ENCODE peak calls at places on chromosomes 12 and 14, in four cellular contexts. I is tibial nerve, M is Peyer's patch, L is upper lobe of left lung. Y is an unnamed sample.

GRCh38 chr12:67442347-67442841 is 173.2 kb downstream of the CAND1 start:
- DNase-seq in L (no peak), M (no peak), I (no peak), Y (no peak)

GRCh38 chr14:96806836-96807235 is 9.7 kb downstream of the VRK1 start:
- DNase-seq in M (no peak), I (no peak), L (no peak), Y (no peak)

GRCh38 chr12:16586350-16587109 is 19.4 kb downstream of the LMO3 start:
- DNase-seq in L (no peak), M (no peak), I (no peak), Y (no peak)

GRCh38 chr12:77725611-77726010 is 105.1 kb upstream of the NAV3 start:
- DNase-seq in L (no peak), M (no peak), I (no peak), Y (no peak)

GRCh38 chr12:62259311-62259992 is 752 bp upstream of the USP15 start:
- DNase-seq in M (no peak), L (no peak), I (no peak), Y (no peak)

GRCh38 chr14:79376557-79376956 is 834.7 kb downstream of the DIO2 start:
- DNase-seq in I (no peak), L (no peak), M (no peak), Y (no peak)

GRCh38 chr14:102945346-102946130 is 23.1 kb downstream of the AMN start:
- DNase-seq in I (no peak), L (peak; percentile 64), M (no peak), Y (peak; percentile 34)

GRCh38 chr12:49888461-49889151 is 15.1 kb downstream of the FAIM2 start:
- DNase-seq in M (no peak), I (no peak), L (no peak), Y (no peak)

GRCh38 chr14:100896369-100897060 is 7.0 kb downstream of the RTL1 start:
- DNase-seq in I (no peak), M (peak; percentile 7), L (peak; percentile 45), Y (no peak)
- TF ChIP-seq POLR2A in I (no peak), M (no peak), L (no peak), Y (no peak)

DNA sequence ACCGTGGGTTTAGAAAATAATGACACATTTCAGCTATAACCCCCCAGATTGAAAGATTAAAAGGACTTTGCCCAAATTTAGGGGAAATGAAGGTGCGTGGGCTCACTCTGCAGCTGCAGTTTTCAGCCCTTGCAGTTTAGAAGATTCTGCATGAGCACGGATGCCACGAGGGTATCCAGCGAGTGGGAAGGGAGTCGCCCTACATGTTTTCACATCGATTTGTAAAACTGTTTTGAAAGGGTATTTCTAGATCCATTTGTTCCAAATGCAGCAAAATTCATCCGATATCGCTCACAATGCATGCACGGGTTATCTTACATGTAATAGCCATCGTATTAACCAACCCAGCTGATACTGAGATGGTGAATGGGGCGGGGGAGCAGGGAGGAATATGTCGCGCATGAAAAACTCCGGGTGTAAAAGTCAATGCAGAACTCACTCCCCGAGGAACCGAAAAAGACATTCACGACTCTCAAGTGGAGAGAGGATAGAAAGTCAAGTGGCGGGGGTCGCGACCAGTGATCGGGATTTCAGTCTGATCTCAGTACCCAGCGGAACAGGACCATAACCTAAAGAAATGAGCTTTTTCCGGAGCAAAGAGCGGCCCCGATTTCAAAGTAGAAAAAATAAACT is 4.9 kb upstream of the CCND2 start:
- DNase-seq in I (no peak), M (no peak), L (no peak), Y (no peak)
- H3K4me3 ChIP-seq in I (peak overlapping the region; percentile 73), M (peak overlapping the region; percentile 55), L (no peak overlapping the region), Y (peak overlapping the region; percentile 80)

GRCh38 chr12:108696996-108697290 is 34.4 kb downstream of the CORO1C start:
- DNase-seq in L (no peak), M (no peak), I (no peak), Y (no peak)
- H3K36me3 ChIP-seq in L (peaks cover 32% of the 10 kb centered on the region), M (peaks cover 29% of the 10 kb centered on the region), I (no peaks in the 10 kb centered on the region), Y (peaks cover 13% of the 10 kb centered on the region)

GRCh38 chr12:3298603-3299002 is 192.4 kb upstream of the PRMT8 start:
- DNase-seq in L (no peak), M (no peak), I (no peak), Y (no peak)

GRCh38 chr12:3302406-3303041 is 188.5 kb upstream of the PRMT8 start:
- DNase-seq in L (no peak), M (no peak), I (no peak), Y (no peak)

GRCh38 chr12:3300833-3301401 is 190.1 kb upstream of the PRMT8 start:
- DNase-seq in I (no peak), L (no peak), M (no peak), Y (no peak)

GRCh38 chr12:3303410-3304136 is 187.4 kb upstream of the PRMT8 start:
- DNase-seq in M (no peak), I (no peak), L (no peak), Y (no peak)

DNA sequence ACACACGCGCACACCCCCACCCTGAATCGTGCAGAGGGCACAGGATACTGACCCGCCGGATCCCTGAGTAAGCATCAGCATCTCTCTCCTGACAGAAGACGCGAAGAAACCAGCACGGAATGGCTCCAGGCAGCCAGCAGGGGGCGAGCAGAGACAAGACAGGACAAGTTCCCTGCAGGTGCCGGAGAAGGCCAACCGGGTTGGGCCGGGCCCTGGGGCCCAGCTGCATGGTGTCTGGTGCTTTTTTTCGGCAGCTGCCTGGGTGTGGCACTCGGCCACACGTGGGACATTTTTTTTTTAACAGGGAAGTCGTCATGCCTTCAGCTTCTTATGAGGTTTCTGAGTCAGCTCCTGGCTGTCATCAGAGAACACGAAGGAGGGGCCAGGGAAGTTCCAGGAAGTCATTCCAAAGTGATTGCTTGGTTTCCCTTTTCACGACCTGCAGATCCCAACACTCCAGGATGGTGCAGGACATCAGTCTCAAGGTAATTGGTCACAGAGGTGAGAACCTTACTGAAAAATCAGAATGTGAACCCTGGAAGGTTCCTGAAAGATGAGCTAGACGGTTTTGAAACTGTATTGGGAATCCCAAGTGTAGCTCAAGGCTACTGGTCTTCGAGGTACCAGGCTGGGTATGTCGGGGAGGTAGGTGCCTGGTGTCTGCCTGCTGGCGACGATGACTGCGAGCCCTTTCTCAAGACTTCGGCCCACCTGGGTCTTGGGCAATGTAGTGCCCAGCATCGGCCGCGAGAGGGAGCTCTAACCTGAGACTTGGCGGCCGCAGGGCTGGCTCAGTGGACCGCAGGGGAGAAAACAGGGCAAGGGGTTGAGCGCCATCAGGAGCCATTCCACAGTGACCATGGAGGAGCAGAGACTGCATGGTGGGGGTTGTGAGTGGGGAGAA is 190.8 kb upstream of the PRMT8 start:
- DNase-seq in I (peak; percentile 85), M (peak; percentile 93), L (peak; percentile 91), Y (peak; percentile 94)
- TF ChIP-seq POLR2A in I (no peak), M (no peak), L (no peak), Y (no peak)